ENCODE peak calls at places on chromosome 10, in eight cellular contexts. G is upper lobe of right lung; W is cardiac muscle cell; X is SJCRH30; T is ovary; K is CD4-positive, alpha-beta memory T cell; N is transverse colon; O is psoas muscle. H is an unnamed sample.

GRCh38 chr10:43355749-43356371 is 15.6 kb upstream of the FXYD4 start:
- DNase-seq in G (no peak), W (no peak), X (no peak), T (no peak), K (no peak), N (peak; percentile 65), O (no peak), H (no peak)

GRCh38 chr10:78254013-78254412 is 220.3 kb downstream of the RPS24 start:
- DNase-seq in G (no peak), W (no peak), X (no peak), T (no peak), K (no peak), N (no peak), O (no peak), H (no peak)

GRCh38 chr10:131786756-131787605 is 113.8 kb upstream of the PPP2R2D start:
- DNase-seq in G (no peak), W (peak; percentile 33), X (peak; percentile 19), T (no peak), K (peak; percentile 15), N (no peak), O (no peak), H (no peak)

GRCh38 chr10:43861966-43862751 is 213.5 kb upstream of the ZNF32 start:
- DNase-seq in G (no peak), W (peak; percentile 89), X (no peak), T (no peak), K (no peak), N (no peak), O (no peak), H (no peak)

GRCh38 chr10:6558759-6559429 is 21.2 kb downstream of the PRKCQ start:
- DNase-seq in G (no peak), W (no peak), X (no peak), T (no peak), K (no peak), N (no peak), O (no peak), H (no peak)

GRCh38 chr10:36759111-36759805 is 366.1 kb upstream of the ANKRD30A start:
- DNase-seq in G (no peak), W (peak; percentile 77), X (peak; percentile 13), T (peak; percentile 44), K (no peak), N (no peak), O (no peak), H (no peak)

GRCh38 chr10:18368681-18369080 is 228.5 kb downstream of the CACNB2 start:
- DNase-seq in G (no peak), W (peak; percentile 24), X (no peak), T (no peak), K (no peak), N (no peak), O (no peak), H (no peak)

GRCh38 chr10:78997635-78998618 is 70.8 kb upstream of the ZMIZ1 start:
- DNase-seq in G (no peak), W (peak; percentile 35), X (no peak), T (no peak), K (no peak), N (no peak), O (no peak), H (no peak)

GRCh38 chr10:1626835-1627234 is 110.5 kb downstream of the ADARB2 start:
- DNase-seq in G (peak; percentile 54), W (no peak), X (no peak), T (no peak), K (no peak), N (no peak), O (no peak), H (no peak)
- H3K9me3 ChIP-seq in G (no peaks in the 10 kb centered on the region), W (no peaks in the 10 kb centered on the region), X (no peaks in the 10 kb centered on the region), T (no peaks in the 10 kb centered on the region), K (no peaks in the 10 kb centered on the region), N (no peaks in the 10 kb centered on the region), O (peaks cover 2% of the 10 kb centered on the region), H (no peaks in the 10 kb centered on the region)

DNA sequence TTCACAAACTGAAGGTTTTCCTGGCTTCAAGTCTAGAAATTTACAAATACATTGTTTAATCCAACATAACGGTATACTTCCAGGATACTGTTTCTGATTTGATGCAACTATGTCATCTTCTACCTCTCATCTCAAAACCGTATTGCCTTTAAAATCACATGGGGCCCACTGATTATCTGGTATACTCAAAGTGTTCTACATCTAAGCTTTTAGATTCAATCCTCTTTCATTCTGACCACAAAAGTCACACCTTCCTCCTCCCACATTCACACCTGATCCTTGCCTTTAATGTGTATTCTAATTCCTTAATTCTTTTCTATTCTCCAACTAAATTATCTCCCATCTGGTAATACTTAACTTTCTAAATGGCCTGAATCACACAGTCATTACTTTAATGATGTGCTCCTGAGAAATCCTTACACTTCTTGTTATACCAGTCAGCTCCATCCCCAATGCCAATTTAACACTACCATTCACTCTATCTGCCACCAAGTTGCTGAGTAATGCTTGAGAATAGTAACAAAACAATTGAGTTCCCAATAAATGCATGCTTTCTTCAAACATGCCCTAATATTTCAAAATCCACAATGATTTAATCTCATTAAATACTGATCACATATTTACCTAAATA is 13.0 kb downstream of the ATAD1 start:
- DNase-seq in G (no peak), W (no peak), X (no peak), T (no peak), K (no peak), N (no peak), O (no peak), H (no peak)
- H3K9me3 ChIP-seq in G (no peaks in the 10 kb centered on the region), W (no peaks in the 10 kb centered on the region), X (no peaks in the 10 kb centered on the region), T (no peaks in the 10 kb centered on the region), K (no peaks in the 10 kb centered on the region), N (peaks cover 5% of the 10 kb centered on the region), O (no peaks in the 10 kb centered on the region), H (peaks cover 7% of the 10 kb centered on the region)

GRCh38 chr10:122469848-122470247 is 8.5 kb downstream of the HTRA1 start:
- DNase-seq in G (no peak), W (no peak), X (no peak), T (no peak), K (no peak), N (no peak), O (no peak), H (no peak)

GRCh38 chr10:122468923-122469781 is 7.8 kb downstream of the HTRA1 start:
- DNase-seq in G (no peak), W (peak; percentile 91), X (peak; percentile 44), T (peak; percentile 75), K (no peak), N (no peak), O (peak; percentile 43), H (no peak)

GRCh38 chr10:122466866-122467470 is 5.6 kb downstream of the HTRA1 start:
- DNase-seq in G (no peak), W (no peak), X (no peak), T (no peak), K (no peak), N (no peak), O (no peak), H (no peak)

GRCh38 chr10:122465401-122465800 is 4.0 kb downstream of the HTRA1 start:
- DNase-seq in G (no peak), W (no peak), X (no peak), T (no peak), K (no peak), N (no peak), O (no peak), H (no peak)

GRCh38 chr10:122468220-122468922 is 7.0 kb downstream of the HTRA1 start:
- DNase-seq in G (no peak), W (no peak), X (peak; percentile 11), T (no peak), K (no peak), N (no peak), O (no peak), H (no peak)
- H3K9me3 ChIP-seq in G (no peaks in the 10 kb centered on the region), W (no peaks in the 10 kb centered on the region), X (no peaks in the 10 kb centered on the region), T (no peaks in the 10 kb centered on the region), K (no peaks in the 10 kb centered on the region), N (no peaks in the 10 kb centered on the region), O (no peaks in the 10 kb centered on the region), H (no peaks in the 10 kb centered on the region)

GRCh38 chr10:128570596-128570995 is 444.4 kb upstream of the MKI67 start:
- DNase-seq in G (no peak), W (no peak), X (no peak), T (no peak), K (no peak), N (no peak), O (no peak), H (no peak)

GRCh38 chr10:128571071-128571470 is 444.8 kb upstream of the MKI67 start:
- DNase-seq in G (no peak), W (no peak), X (no peak), T (no peak), K (no peak), N (no peak), O (no peak), H (no peak)

GRCh38 chr10:128573236-128573800 is 447.1 kb upstream of the MKI67 start:
- DNase-seq in G (no peak), W (no peak), X (no peak), T (no peak), K (no peak), N (no peak), O (no peak), H (no peak)

GRCh38 chr10:128572696-128573095 is 446.5 kb upstream of the MKI67 start:
- DNase-seq in G (no peak), W (no peak), X (no peak), T (no peak), K (no peak), N (no peak), O (no peak), H (no peak)

GRCh38 chr10:128571745-128572144 is 445.5 kb upstream of the MKI67 start:
- DNase-seq in G (no peak), W (no peak), X (no peak), T (no peak), K (no peak), N (no peak), O (no peak), H (no peak)
- H3K9me3 ChIP-seq in G (no peaks in the 10 kb centered on the region), W (no peaks in the 10 kb centered on the region), X (no peaks in the 10 kb centered on the region), T (no peaks in the 10 kb centered on the region), K (no peaks in the 10 kb centered on the region), N (no peaks in the 10 kb centered on the region), O (no peaks in the 10 kb centered on the region), H (no peaks in the 10 kb centered on the region)